ENCODE peak calls at places on chromosomes 5 and 9, in five cellular contexts. H, I, Y, T and D are unnamed samples. For H3K36me3 and H3K4me1, the result is how much of the 10 kb centered on the place peaks cover.

GRCh38 chr5:37495210-37495609 is 116.1 kb downstream of the WDR70 start:
- DNase-seq in I (no peak), H (no peak), T (no peak), Y (no peak), D (no peak)

GRCh38 chr5:95729115-95730010 is 1.8 kb upstream of the RHOBTB3 start:
- DNase-seq in Y (no peak), H (no peak), I (no peak), T (no peak), D (no peak)

GRCh38 chr5:107982703-107983425 is 312.1 kb upstream of the EFNA5 start:
- DNase-seq in Y (no peak), I (no peak), H (no peak), T (no peak), D (no peak)

GRCh38 chr5:143514915-143515314 is 111.4 kb upstream of the NR3C1 start:
- DNase-seq in I (no peak), Y (no peak), H (no peak), T (no peak), D (no peak)

GRCh38 chr5:149792540-149792939 is 62.4 kb downstream of the PPARGC1B start:
- DNase-seq in H (no peak), I (no peak), T (no peak), Y (no peak), D (no peak)

GRCh38 chr5:95823738-95824609 is 1.4 kb upstream of the GLRX start:
- DNase-seq in T (peak), H (peak), Y (peak), I (peak), D (no peak)

GRCh38 chr9:113519401-113520108 is 56.0 kb downstream of the RGS3 start:
- DNase-seq in Y (no peak), I (no peak), T (no peak), H (no peak), D (no peak)

GRCh38 chr9:81833563-81834345 is 94.5 kb upstream of the SPATA31D4 start:
- DNase-seq in H (no peak), I (no peak), Y (no peak), T (no peak), D (no peak)

GRCh38 chr9:16637938-16638337 is 232.5 kb downstream of the BNC2 start:
- DNase-seq in I (no peak), H (no peak), T (no peak), Y (no peak), D (no peak)

GRCh38 chr5:40832345-40832744 is 2.7 kb downstream of the RPL37 start:
- DNase-seq in Y (no peak), T (no peak), I (no peak), H (no peak), D (no peak)
- H3K4me3 ChIP-seq in Y (no peak), T (no peak), I (no peak), H (peak), D (no peak)

GRCh38 chr9:133815781-133816180 is 77.6 kb upstream of the SARDH start:
- DNase-seq in I (no peak), H (no peak), Y (no peak), T (no peak), D (no peak)

GRCh38 chr9:133821606-133822438 is 83.7 kb upstream of the SARDH start:
- DNase-seq in Y (no peak), T (no peak), H (no peak), I (no peak), D (no peak)

GRCh38 chr9:133819923-133820322 is 81.8 kb upstream of the SARDH start:
- DNase-seq in H (no peak), I (no peak), Y (no peak), T (no peak), D (no peak)

GRCh38 chr9:133814586-133815090 is 76.5 kb upstream of the SARDH start:
- DNase-seq in H (no peak), Y (no peak), T (no peak), I (no peak), D (no peak)

DNA sequence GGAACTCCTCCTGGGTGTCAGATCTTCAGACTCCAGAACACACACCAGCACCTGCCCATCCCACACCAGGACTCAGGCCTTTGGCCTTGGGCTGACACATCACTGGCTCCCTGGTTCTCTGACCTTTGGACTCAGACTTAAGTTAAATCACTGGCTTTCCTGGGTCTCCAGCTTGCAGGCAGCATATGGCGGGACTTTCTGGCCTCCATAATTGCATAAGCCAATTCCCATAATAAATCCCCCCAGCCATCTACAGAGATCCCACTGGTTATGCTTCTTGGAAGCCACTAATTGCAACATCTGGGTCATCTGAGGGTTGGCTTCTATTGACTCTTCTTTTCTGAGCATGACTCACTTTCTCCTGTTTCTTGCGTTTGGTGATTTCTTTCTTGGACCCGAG is 80.3 kb upstream of the SARDH start:
- DNase-seq in T (no peak), H (no peak), Y (no peak), I (no peak), D (no peak)
- H3K36me3 ChIP-seq in T (under half), H (under half), Y (under half), I (under half), D (under half)

GRCh38 chr5:68253612-68254341 is 38.2 kb downstream of the PIK3R1 start:
- DNase-seq in Y (no peak), T (no peak), I (no peak), H (no peak), D (no peak)
- H3K4me1 ChIP-seq in Y (half or more), T (half or more), I (half or more), H (under half), D (under half)

DNA sequence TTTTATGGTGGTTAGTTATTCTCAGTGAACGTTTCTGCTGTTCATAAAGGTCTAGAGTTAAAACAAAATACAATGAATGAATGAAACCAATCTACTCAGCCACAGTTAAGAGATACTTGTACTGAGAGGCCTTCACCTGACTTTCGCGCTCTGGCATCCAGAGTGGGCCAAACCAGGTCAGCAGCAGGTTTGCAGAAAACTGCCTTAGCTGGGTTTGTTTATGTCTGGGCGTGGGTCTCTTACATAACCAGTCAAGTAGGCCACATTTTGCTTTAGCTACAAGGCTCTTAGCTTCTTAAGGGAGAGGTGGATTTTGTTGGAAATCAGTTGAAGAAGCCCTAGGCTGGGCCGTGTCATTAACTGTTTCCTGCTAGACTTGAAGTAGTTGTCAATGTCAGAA is 200.3 kb downstream of the ARHGEF28 start:
- DNase-seq in H (no peak), I (no peak), T (no peak), Y (peak), D (no peak)
- H3K4me3 ChIP-seq in H (no peak), I (no peak), T (no peak), Y (no peak), D (no peak)

GRCh38 chr5:88746438-88746882 is 136.5 kb downstream of the MEF2C start:
- DNase-seq in Y (no peak), I (peak), T (no peak), H (no peak), D (no peak)

GRCh38 chr5:88743231-88743879 is 139.6 kb downstream of the MEF2C start:
- DNase-seq in Y (no peak), T (no peak), I (no peak), H (no peak), D (no peak)

GRCh38 chr5:88740604-88741003 is 142.4 kb downstream of the MEF2C start:
- DNase-seq in I (no peak), T (no peak), Y (no peak), H (no peak), D (no peak)

GRCh38 chr5:88745093-88745696 is 137.8 kb downstream of the MEF2C start:
- DNase-seq in T (no peak), Y (no peak), I (peak), H (no peak), D (no peak)

GRCh38 chr5:88741964-88742363 is 141.0 kb downstream of the MEF2C start:
- DNase-seq in H (no peak), Y (no peak), T (no peak), I (no peak), D (no peak)
- H3K36me3 ChIP-seq in H (under half), Y (under half), T (under half), I (under half), D (under half)